ENCODE peak calls at places on chromosome 1, in five cellular contexts. W is right cardiac atrium, G is spleen, J is cardiac muscle cell, Y is DND-41. K is an unnamed sample.

GRCh38 chr1:208234721-208235120 is 9.5 kb downstream of the PLXNA2 start:
- DNase-seq in W (no peak), G (no peak), J (no peak), Y (no peak), K (no peak)

GRCh38 chr1:177282976-177283375 is 112.2 kb downstream of the BRINP2 start:
- DNase-seq in W (no peak), G (no peak), J (no peak), Y (no peak), K (no peak)

GRCh38 chr1:201634261-201634660 is 95.3 kb downstream of the NAV1 start:
- DNase-seq in W (no peak), G (no peak), J (no peak), Y (no peak), K (no peak)

GRCh38 chr1:95640746-95641145 is 406.7 kb downstream of the RWDD3 start:
- DNase-seq in W (no peak), G (no peak), J (peak; percentile 46), Y (no peak), K (no peak)

GRCh38 chr1:221829327-221830011 is 87.6 kb upstream of the DUSP10 start:
- DNase-seq in W (no peak), G (no peak), J (no peak), Y (no peak), K (no peak)

GRCh38 chr1:97364086-97364485 is 556.7 kb downstream of the DPYD start:
- DNase-seq in W (no peak), G (no peak), J (no peak), Y (no peak), K (no peak)

GRCh38 chr1:76073471-76073870 is 1.1 kb upstream of the ST6GALNAC3 start:
- DNase-seq in W (no peak), G (no peak), J (no peak), Y (no peak), K (no peak)

GRCh38 chr1:184520343-184520742 is 133.5 kb downstream of the C1orf21 start:
- DNase-seq in W (no peak), G (no peak), J (no peak), Y (no peak), K (no peak)

GRCh38 chr1:205690122-205690756 is 9.9 kb upstream of the SLC45A3 start:
- DNase-seq in W (no peak), G (peak; percentile 22), J (no peak), Y (no peak), K (no peak)

GRCh38 chr1:232192781-232193450 is 437.0 kb downstream of the SIPA1L2 start:
- DNase-seq in W (no peak), G (no peak), J (no peak), Y (no peak), K (no peak)

GRCh38 chr1:68199603-68200002 is 32.7 kb downstream of the WLS start:
- DNase-seq in W (no peak), G (no peak), J (no peak), Y (no peak), K (peak; percentile 33)

GRCh38 chr1:99481391-99481996 is 164.4 kb upstream of the PALMD start:
- DNase-seq in W (no peak), G (no peak), J (peak; percentile 83), Y (peak; percentile 54), K (peak; percentile 47)

GRCh38 chr1:85258536-85259117 is 835 bp downstream of the C1orf52 start:
- DNase-seq in W (no peak), G (no peak), J (peak; percentile 56), Y (no peak), K (no peak)

GRCh38 chr1:156925154-156926010 is 5.0 kb downstream of the LRRC71 start:
- DNase-seq in W (no peak), G (no peak), J (no peak), Y (no peak), K (no peak)

GRCh38 chr1:29586215-29586614 is 349.9 kb downstream of the PTPRU start:
- DNase-seq in W (no peak), G (no peak), J (no peak), Y (no peak), K (no peak)

GRCh38 chr1:2344744-2345296 is 46.5 kb downstream of the MORN1 start:
- DNase-seq in W (no peak), G (peak; percentile 40), J (no peak), Y (no peak), K (no peak)

GRCh38 chr1:18110598-18110939 is 3.0 kb downstream of the IGSF21 start:
- DNase-seq in W (peak; percentile 26), G (no peak), J (no peak), Y (no peak), K (no peak)

GRCh38 chr1:57868895-57869294 is 445.0 kb upstream of the DAB1 start:
- DNase-seq in W (no peak), G (no peak), J (no peak), Y (no peak), K (no peak)

GRCh38 chr1:211320980-211321379 is 5.7 kb upstream of the TRAF5 start:
- DNase-seq in W (no peak), G (no peak), J (no peak), Y (no peak), K (no peak)

GRCh38 chr1:198157847-198158765 is 1.3 kb downstream of the NEK7 start:
- DNase-seq in W (no peak), G (no peak), J (no peak), Y (peak; percentile 78), K (peak; percentile 24)

GRCh38 chr1:87435484-87435883 is 106.8 kb downstream of the LMO4 start:
- DNase-seq in W (peak; percentile 19), G (no peak), J (no peak), Y (no peak), K (no peak)

DNA sequence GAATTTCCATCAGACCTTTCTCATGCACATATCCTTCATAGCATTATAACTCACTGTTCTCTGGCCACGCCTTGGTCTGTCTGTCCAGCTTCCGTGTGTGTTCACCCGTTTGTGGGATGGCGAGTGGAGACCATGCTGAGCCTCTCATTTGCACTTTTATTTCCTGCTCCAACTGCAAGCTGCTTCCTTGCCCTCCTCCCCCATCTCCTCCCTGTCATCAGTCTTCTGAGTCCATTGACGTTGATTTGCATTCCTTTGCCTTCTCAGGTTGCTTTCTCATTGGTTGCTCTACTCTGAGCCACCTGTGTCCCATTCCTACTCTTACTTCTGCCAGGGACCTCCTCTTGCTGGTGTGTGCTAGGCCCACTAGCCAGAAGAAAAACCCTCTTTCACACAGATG is 146.4 kb downstream of the NOS1AP start:
- DNase-seq in W (no peak), G (no peak), J (peak; percentile 55), Y (no peak), K (peak; percentile 67)
- H3K4me1 ChIP-seq in W (peaks cover 10% of the 10 kb centered on the region), G (no peaks in the 10 kb centered on the region), J (peaks cover 53% of the 10 kb centered on the region), Y (no peaks in the 10 kb centered on the region), K (peaks cover 13% of the 10 kb centered on the region)

DNA sequence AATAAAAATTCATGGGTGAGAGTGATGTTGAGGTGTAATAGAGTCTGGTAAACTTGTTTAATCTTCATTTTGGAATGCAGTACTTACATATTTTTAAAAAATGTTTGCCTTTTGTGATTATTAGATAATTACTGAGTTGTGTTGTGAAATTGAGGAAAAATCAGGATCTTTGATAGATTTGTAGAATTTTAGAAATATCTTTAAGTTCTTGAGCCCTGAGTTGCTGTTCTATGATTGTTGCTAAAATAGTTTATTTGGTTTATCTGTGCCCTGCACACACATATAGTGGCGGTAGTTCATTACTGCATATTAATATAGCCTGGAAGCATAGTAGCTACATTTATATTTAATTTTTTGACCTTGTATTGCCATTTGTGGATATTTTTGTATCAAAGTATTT is 1.6 kb downstream of the B3GALT2 start:
- DNase-seq in W (no peak), G (no peak), J (no peak), Y (no peak), K (no peak)
- H3K4me1 ChIP-seq in W (no peaks in the 10 kb centered on the region), G (peaks cover 47% of the 10 kb centered on the region), J (peaks cover 32% of the 10 kb centered on the region), Y (no peaks in the 10 kb centered on the region), K (peaks cover 15% of the 10 kb centered on the region)

GRCh38 chr1:19654386-19654785 is 10.3 kb downstream of the NBL1 start:
- DNase-seq in W (no peak), G (no peak), J (no peak), Y (no peak), K (no peak)

GRCh38 chr1:19650416-19651140 is 6.5 kb downstream of the NBL1 start:
- DNase-seq in W (no peak), G (no peak), J (no peak), Y (no peak), K (no peak)

GRCh38 chr1:19648689-19649088 is 4.6 kb downstream of the NBL1 start:
- DNase-seq in W (no peak), G (no peak), J (no peak), Y (no peak), K (peak; percentile 90)

GRCh38 chr1:19648239-19648638 is 4.1 kb downstream of the NBL1 start:
- DNase-seq in W (no peak), G (no peak), J (no peak), Y (no peak), K (no peak)

GRCh38 chr1:19651141-19651737 is 7.1 kb downstream of the NBL1 start:
- DNase-seq in W (peak; percentile 67), G (no peak), J (peak; percentile 70), Y (peak; percentile 34), K (no peak)
- H3K4me1 ChIP-seq in W (peaks cover 6% of the 10 kb centered on the region), G (peaks cover 53% of the 10 kb centered on the region), J (no peaks in the 10 kb centered on the region), Y (peaks cover 7% of the 10 kb centered on the region), K (peaks cover 33% of the 10 kb centered on the region)

DNA sequence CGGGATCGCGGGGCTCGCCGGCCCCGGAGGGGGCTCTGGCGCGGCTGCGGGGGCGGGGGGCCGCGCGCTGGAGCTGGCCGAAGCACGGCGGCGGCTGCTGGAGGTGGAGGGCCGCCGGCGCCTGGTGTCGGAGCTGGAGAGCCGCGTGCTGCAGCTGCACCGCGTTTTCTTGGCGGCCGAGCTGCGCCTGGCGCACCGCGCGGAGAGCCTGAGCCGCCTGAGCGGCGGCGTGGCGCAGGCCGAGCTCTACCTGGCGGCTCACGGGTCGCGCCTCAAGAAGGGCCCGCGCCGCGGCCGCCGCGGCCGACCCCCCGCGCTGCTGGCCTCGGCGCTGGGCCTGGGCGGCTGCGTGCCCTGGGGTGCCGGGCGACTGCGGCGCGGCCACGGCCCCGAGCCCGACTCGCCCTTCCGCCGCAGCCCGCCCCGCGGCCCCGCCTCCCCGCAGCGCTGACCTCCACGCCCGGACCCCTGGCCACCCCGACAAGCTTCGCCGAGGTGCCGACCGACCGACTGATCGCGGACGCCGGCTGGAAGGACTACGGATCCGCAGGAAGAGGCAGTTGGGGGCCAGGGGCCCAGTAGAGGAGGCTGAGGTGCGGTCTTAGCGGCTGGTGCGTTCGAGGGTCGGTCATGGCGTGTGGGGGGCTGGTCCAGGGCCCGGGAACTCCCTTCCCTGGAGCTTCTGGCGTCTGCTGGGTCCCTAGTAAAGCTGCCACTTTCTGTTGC is 691 bp downstream of the TRNP1 start:
- DNase-seq in W (no peak), G (no peak), J (peak; percentile 62), Y (no peak), K (no peak)
- H3K4me1 ChIP-seq in W (peaks cover 5% of the 10 kb centered on the region), G (peaks cover 63% of the 10 kb centered on the region), J (peaks cover 16% of the 10 kb centered on the region), Y (peaks cover 8% of the 10 kb centered on the region), K (peaks cover 4% of the 10 kb centered on the region)

DNA sequence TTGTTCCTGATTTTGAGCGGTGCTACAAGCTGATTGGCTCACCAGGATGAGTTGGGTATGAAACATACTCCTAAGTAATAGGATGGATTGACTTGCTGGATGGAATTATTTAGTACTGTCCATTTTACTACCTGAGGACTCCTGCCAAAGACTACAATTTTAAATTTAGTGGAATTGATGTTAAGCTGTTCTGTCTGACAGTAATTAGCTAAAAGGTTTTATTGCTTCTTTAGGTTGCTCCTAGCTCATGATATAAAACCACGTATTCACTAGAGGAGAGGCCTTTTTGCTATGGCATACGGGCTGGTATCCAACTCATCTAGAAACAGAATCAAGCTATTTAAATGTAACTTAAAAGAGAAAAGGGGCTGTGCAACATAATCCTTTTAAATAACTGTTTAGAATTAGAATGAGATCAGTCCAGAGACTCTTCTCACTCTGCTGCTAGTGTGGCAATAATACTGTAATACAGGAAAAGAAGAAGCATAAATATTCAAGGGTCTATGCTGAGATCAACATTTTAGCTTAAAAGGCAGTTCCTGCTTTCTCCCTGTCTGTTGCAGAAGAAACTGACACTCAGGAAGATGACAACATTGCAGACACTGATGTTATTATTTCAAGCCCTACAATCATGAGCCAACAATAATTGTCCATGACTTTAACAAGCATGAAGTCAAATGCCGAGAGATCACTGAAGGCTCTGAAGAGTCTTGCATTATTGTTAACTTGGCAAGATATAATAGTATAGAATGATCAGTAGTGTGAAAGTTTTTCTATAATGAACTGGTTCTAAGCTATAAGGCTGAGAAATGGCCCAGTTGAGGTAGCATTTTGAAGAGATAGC is 258.7 kb upstream of the ADGRL4 start:
- DNase-seq in W (no peak), G (no peak), J (no peak), Y (no peak), K (no peak)
- H3K4me1 ChIP-seq in W (no peaks in the 10 kb centered on the region), G (no peaks in the 10 kb centered on the region), J (no peaks in the 10 kb centered on the region), Y (no peaks in the 10 kb centered on the region), K (no peaks in the 10 kb centered on the region)